ENCODE peak calls at places on chromosomes 13 and 19, in ten cellular contexts. V is stimulated activated CD8-positive, alpha-beta memory T cell treated with anti-CD3 and anti-CD28 coated beads, Interleukin-7, amount 100 ng/mL, for 4 hours; E is pulmonary artery endothelial cell; T is globus pallidus; I is stimulated activated CD4-positive, alpha-beta T cell treated with anti-CD3 and anti-CD28 coated beads, TNF-alpha, amount 100 ng/mL, for 48 hours; Z is iris pigment epithelial cell; F is WERI-Rb-1; K is RPMI7951; A is fibroblast of gingiva; M is aorta. H is an unnamed sample.

GRCh38 chr13:93305886-93306285 is 79.3 kb downstream of the GPC6 start:
- DNase-seq in V (no peak), E (no peak), T (no peak), I (no peak), Z (peak), F (no peak), K (no peak), A (no peak), M (no peak), H (no peak)

GRCh38 chr19:50365434-50366306 is at the start of gene NAPSA:
- DNase-seq in V (no peak), E (no peak), T (no peak), I (no peak), Z (no peak), F (no peak), K (no peak), A (no peak), M (no peak), H (no peak)

GRCh38 chr19:54535601-54536000 is 33.0 kb downstream of the LAIR2 start:
- DNase-seq in V (no peak), E (no peak), T (no peak), I (no peak), Z (no peak), F (no peak), K (no peak), A (no peak), M (no peak), H (no peak)

GRCh38 chr19:3366761-3367571 is 583 bp downstream of the NFIC start:
- DNase-seq in V (no peak), E (no peak), T (peak), I (no peak), Z (no peak), F (peak), K (peak), A (no peak), M (peak), H (no peak)

GRCh38 chr19:23222998-23223652 is 27.1 kb downstream of the ZNF724 start:
- DNase-seq in V (no peak), E (no peak), T (no peak), I (no peak), Z (no peak), F (no peak), K (no peak), A (no peak), M (no peak), H (no peak)

GRCh38 chr19:4014541-4015491 is 7.3 kb downstream of the PIAS4 start:
- DNase-seq in V (no peak), E (no peak), T (no peak), I (no peak), Z (no peak), F (no peak), K (no peak), A (no peak), M (no peak), H (no peak)

GRCh38 chr13:80486407-80486806 is 145.5 kb upstream of the SPRY2 start:
- DNase-seq in V (no peak), E (no peak), T (no peak), I (no peak), Z (no peak), F (no peak), K (no peak), A (peak), M (no peak), H (no peak)

GRCh38 chr19:28009696-28010095 is 1203.3 kb downstream of the UQCRFS1 start:
- DNase-seq in V (no peak), E (no peak), T (no peak), I (no peak), Z (no peak), F (no peak), K (no peak), A (no peak), M (no peak), H (no peak)

GRCh38 chr13:59201836-59202235 is 961.9 kb downstream of the DIAPH3 start:
- DNase-seq in V (no peak), E (no peak), T (no peak), I (no peak), Z (no peak), F (no peak), K (no peak), A (no peak), M (no peak), H (no peak)

GRCh38 chr13:73200432-73200831 is 141.6 kb downstream of the KLF5 start:
- DNase-seq in V (no peak), E (no peak), T (no peak), I (no peak), Z (peak), F (no peak), K (no peak), A (peak), M (no peak), H (no peak)

GRCh38 chr19:49844138-49844740 is 6.7 kb upstream of the PTOV1 start:
- DNase-seq in V (no peak), E (no peak), T (no peak), I (no peak), Z (no peak), F (no peak), K (no peak), A (no peak), M (no peak), H (no peak)

GRCh38 chr13:27549406-27549981 is 70.8 kb downstream of the LNX2 start:
- DNase-seq in V (no peak), E (no peak), T (no peak), I (no peak), Z (no peak), F (no peak), K (no peak), A (no peak), M (no peak), H (no peak)

GRCh38 chr13:101917475-101917810 is 465.0 kb downstream of the ITGBL1 start:
- DNase-seq in V (no peak), E (no peak), T (no peak), I (no peak), Z (no peak), F (peak), K (no peak), A (no peak), M (no peak), H (no peak)

GRCh38 chr19:39236527-39236926 is 8.3 kb downstream of the IFNL3 start:
- DNase-seq in V (peak), E (no peak), T (no peak), I (no peak), Z (no peak), F (no peak), K (no peak), A (no peak), M (no peak), H (no peak)

GRCh38 chr13:42990147-42990990 is 1.7 kb downstream of the EPSTI1 start:
- DNase-seq in V (no peak), E (no peak), T (no peak), I (no peak), Z (peak), F (no peak), K (peak), A (peak), M (no peak), H (no peak)

GRCh38 chr13:104648291-104648690 is 1582.1 kb upstream of the SLC10A2 start:
- DNase-seq in V (no peak), E (no peak), T (no peak), I (no peak), Z (no peak), F (no peak), K (no peak), A (no peak), M (no peak), H (no peak)

GRCh38 chr13:38641164-38641948 is 45.5 kb upstream of the FREM2 start:
- DNase-seq in V (no peak), E (no peak), T (no peak), I (no peak), Z (peak), F (no peak), K (no peak), A (no peak), M (no peak), H (no peak)

GRCh38 chr19:42281175-42282035 is 12.4 kb downstream of the CIC start:
- DNase-seq in V (no peak), E (no peak), T (peak), I (no peak), Z (no peak), F (peak), K (peak), A (peak), M (peak), H (peak)

GRCh38 chr19:17020823-17021222 is 5.8 kb downstream of the CPAMD8 start:
- DNase-seq in V (no peak), E (no peak), T (no peak), I (no peak), Z (peak), F (no peak), K (peak), A (no peak), M (no peak), H (no peak)

GRCh38 chr19:18401580-18402112 is 4.2 kb upstream of the LRRC25 start:
- DNase-seq in V (no peak), E (no peak), T (peak), I (no peak), Z (peak), F (no peak), K (peak), A (peak), M (peak), H (peak)

GRCh38 chr19:36141039-36141914 is 1.4 kb downstream of the CAPNS1 start:
- DNase-seq in V (peak), E (peak), T (peak), I (peak), Z (peak), F (peak), K (peak), A (peak), M (peak), H (peak)

GRCh38 chr19:10352764-10353671 is 13.6 kb upstream of the ICAM3 start:
- DNase-seq in V (no peak), E (no peak), T (no peak), I (no peak), Z (no peak), F (no peak), K (no peak), A (no peak), M (peak), H (peak)

GRCh38 chr19:6590458-6591319 is at the start of gene CD70:
- DNase-seq in V (peak), E (no peak), T (no peak), I (no peak), Z (no peak), F (peak), K (peak), A (no peak), M (no peak), H (no peak)

GRCh38 chr19:29507081-29507860 is 18.5 kb upstream of the VSTM2B start:
- DNase-seq in V (no peak), E (no peak), T (no peak), I (no peak), Z (no peak), F (no peak), K (no peak), A (no peak), M (no peak), H (no peak)

GRCh38 chr19:17026706-17027427 is at the start of gene CPAMD8:
- DNase-seq in V (no peak), E (no peak), T (no peak), I (no peak), Z (no peak), F (no peak), K (no peak), A (no peak), M (no peak), H (no peak)

GRCh38 chr13:107025991-107026390 is 458.1 kb upstream of the ARGLU1 start:
- DNase-seq in V (no peak), E (no peak), T (peak), I (no peak), Z (peak), F (no peak), K (no peak), A (no peak), M (peak), H (peak)

GRCh38 chr13:21364357-21364756 is 94.7 kb downstream of the ZDHHC20 start:
- DNase-seq in V (no peak), E (no peak), T (no peak), I (no peak), Z (no peak), F (no peak), K (no peak), A (no peak), M (no peak), H (no peak)

GRCh38 chr13:46773556-46773955 is 23.4 kb downstream of the ESD start:
- DNase-seq in V (no peak), E (no peak), T (no peak), I (no peak), Z (peak), F (no peak), K (no peak), A (no peak), M (no peak), H (no peak)

GRCh38 chr19:51318687-51319675 is 7.5 kb downstream of the IGLON5 start:
- DNase-seq in V (no peak), E (no peak), T (no peak), I (no peak), Z (no peak), F (no peak), K (no peak), A (no peak), M (no peak), H (no peak)